ENCODE peak calls at places on chromosomes 3 and 15, in eight cellular contexts. O, F, P, S, B, L, G and I are unnamed samples.

GRCh38 chr3:42846682-42847522 is 28.8 kb downstream of the CYP8B1 start:
- DNase-seq in O (no peak), F (no peak), P (no peak), S (no peak), B (no peak), L (no peak), G (no peak), I (peak; percentile 51)

GRCh38 chr15:74840851-74841760 is 1.9 kb downstream of the ULK3 start:
- DNase-seq in O (no peak), F (no peak), P (no peak), S (no peak), B (no peak), L (no peak), G (no peak), I (no peak)

GRCh38 chr3:123723527-123724168 is 138.8 kb upstream of the HACD2 start:
- DNase-seq in O (no peak), F (peak; percentile 82), P (peak; percentile 67), S (peak; percentile 82), B (peak; percentile 70), L (peak; percentile 88), G (peak; percentile 81), I (peak; percentile 95)

GRCh38 chr3:132038198-132038825 is 3.5 kb upstream of the CPNE4 start:
- DNase-seq in O (no peak), F (peak; percentile 14), P (peak; percentile 37), S (peak; percentile 26), B (no peak), L (peak; percentile 80), G (no peak), I (peak; percentile 51)

GRCh38 chr3:193342551-193342950 is 36.0 kb downstream of the ATP13A5 start:
- DNase-seq in O (no peak), F (no peak), P (no peak), S (no peak), B (no peak), L (peak; percentile 41), G (no peak), I (no peak)

GRCh38 chr3:47008258-47008671 is 28.8 kb downstream of the NBEAL2 start:
- DNase-seq in O (no peak), F (no peak), P (no peak), S (no peak), B (no peak), L (no peak), G (no peak), I (no peak)

GRCh38 chr3:142502187-142502985 is 54.5 kb upstream of the XRN1 start:
- DNase-seq in O (no peak), F (no peak), P (no peak), S (peak; percentile 79), B (no peak), L (no peak), G (no peak), I (peak; percentile 66)

GRCh38 chr15:67922971-67923646 is 83.3 kb upstream of the RNU6-1 start:
- DNase-seq in O (no peak), F (no peak), P (no peak), S (no peak), B (no peak), L (peak; percentile 99), G (no peak), I (no peak)

GRCh38 chr3:141279074-141279945 is 47.7 kb downstream of the PXYLP1 start:
- DNase-seq in O (no peak), F (no peak), P (peak; percentile 23), S (peak; percentile 28), B (no peak), L (peak; percentile 54), G (peak; percentile 32), I (peak; percentile 63)